ENCODE peak calls at places on chromosome 22, in seven cellular contexts. K is activated T-helper 1 cell treated with anti-CD3 and anti-CD28 coated beads, Interleukin-12 subunit alpha, Interleukin-12 subunit beta, Interleukin-2, Interleukin-4 antibody, amounts not matched to agents 30 ng/mL and 10 ng/mL and 1 ng/mL, durations not matched to agents 14 hours and 24 hours and 36 hours; F is mesothelial cell of epicardium; Q is activated T-cell treated with anti-CD3 and anti-CD28 coated beads for 1 hour; A is ELR; X is HS-27A; V is retinal pigment epithelial cell. B is an unnamed sample.

GRCh38 chr22:44542561-44543222 is 44.7 kb upstream of the RTL6 start:
- DNase-seq in F (no peak), K (no peak), A (no peak), V (no peak), X (no peak), Q (no peak), B (no peak)

GRCh38 chr22:27113211-27114030 is 456.0 kb downstream of the MIAT start:
- DNase-seq in A (peak), K (no peak), V (peak), X (peak), Q (no peak), F (no peak), B (peak)

GRCh38 chr22:47053865-47054185 is 291.4 kb downstream of the TBC1D22A start:
- DNase-seq in F (no peak), Q (no peak), V (peak), X (no peak), K (no peak), A (peak), B (no peak)

GRCh38 chr22:45582236-45582954 is 79.7 kb downstream of the FBLN1 start:
- DNase-seq in F (no peak), Q (no peak), K (no peak), V (no peak), A (no peak), X (no peak), B (no peak)

GRCh38 chr22:29150701-29151100 is 55.0 kb upstream of the EMID1 start:
- DNase-seq in Q (no peak), A (no peak), X (no peak), K (no peak), V (no peak), F (no peak), B (no peak)

GRCh38 chr22:19800761-19801244 is 40.2 kb downstream of the TBX1 start:
- DNase-seq in Q (no peak), F (no peak), X (no peak), V (no peak), A (peak), K (no peak), B (no peak)

GRCh38 chr22:39665229-39665628 is 94.7 kb downstream of the CACNA1I start:
- DNase-seq in K (no peak), X (no peak), Q (no peak), V (no peak), A (peak), F (no peak), B (no peak)

GRCh38 chr22:31753005-31753633 is 700 bp upstream of the DEPDC5 start:
- DNase-seq in K (no peak), X (no peak), Q (no peak), A (peak), V (no peak), F (peak), B (no peak)

GRCh38 chr22:27269751-27270586 is 531.6 kb downstream of the MN1 start:
- DNase-seq in Q (no peak), V (no peak), K (no peak), X (no peak), F (no peak), A (no peak), B (no peak)

GRCh38 chr22:44443641-44444235 is 54.3 kb downstream of the RTL6 start:
- DNase-seq in K (no peak), Q (no peak), F (no peak), A (no peak), V (no peak), X (no peak), B (no peak)

GRCh38 chr22:45319319-45319675 is 9.6 kb downstream of the FAM118A start:
- DNase-seq in V (no peak), X (no peak), F (no peak), A (no peak), K (no peak), Q (no peak), B (no peak)

GRCh38 chr22:18136563-18137320 is 13.2 kb upstream of the USP18 start:
- DNase-seq in A (no peak), K (no peak), V (no peak), F (no peak), Q (no peak), X (no peak), B (no peak)

GRCh38 chr22:39654959-39655579 is 84.5 kb downstream of the CACNA1I start:
- DNase-seq in F (no peak), X (no peak), V (no peak), A (no peak), K (no peak), Q (no peak), B (no peak)

GRCh38 chr22:49944399-49944891 is 16.1 kb upstream of the PIM3 start:
- DNase-seq in Q (no peak), K (no peak), A (no peak), V (no peak), F (no peak), X (no peak), B (no peak)

GRCh38 chr22:19182472-19183157 is 4.1 kb upstream of the SLC25A1 start:
- DNase-seq in V (no peak), K (no peak), Q (no peak), X (no peak), F (no peak), A (no peak), B (no peak)

GRCh38 chr22:37269930-37270678 is 12.2 kb upstream of the CYTH4 start:
- DNase-seq in A (no peak), K (no peak), X (no peak), V (no peak), Q (no peak), F (no peak), B (no peak)

GRCh38 chr22:27108425-27109114 is 451.2 kb downstream of the MIAT start:
- DNase-seq in V (no peak), Q (no peak), K (no peak), X (no peak), F (no peak), A (no peak), B (no peak)

GRCh38 chr22:28791841-28792490 is 8.4 kb downstream of the XBP1 start:
- DNase-seq in F (no peak), K (no peak), A (no peak), X (no peak), Q (no peak), V (no peak), B (no peak)

GRCh38 chr22:36644333-36644757 is 59.2 kb downstream of the CACNG2 start:
- DNase-seq in X (peak), V (peak), K (no peak), A (peak), F (peak), Q (no peak), B (peak)

GRCh38 chr22:43131773-43132501 is 11.3 kb downstream of the MCAT start:
- DNase-seq in V (no peak), F (no peak), K (no peak), X (no peak), Q (no peak), A (no peak), B (no peak)

GRCh38 chr22:38467438-38467903 is 425 bp upstream of the KDELR3 start:
- DNase-seq in K (no peak), Q (no peak), F (no peak), X (no peak), V (no peak), A (no peak), B (no peak)

GRCh38 chr22:32331918-32332725 is 25.5 kb upstream of the RFPL3 start:
- DNase-seq in K (no peak), A (no peak), X (no peak), F (no peak), Q (no peak), V (no peak), B (no peak)

GRCh38 chr22:37400719-37401118 is 26.6 kb downstream of the ELFN2 start:
- DNase-seq in A (no peak), F (no peak), V (no peak), Q (no peak), X (no peak), K (no peak), B (no peak)

GRCh38 chr22:40637181-40638150 is 947 bp upstream of the MRTFA start:
- DNase-seq in V (no peak), Q (peak), X (no peak), F (no peak), A (peak), K (peak), B (no peak)

GRCh38 chr22:47547881-47548630 is 785.6 kb downstream of the TBC1D22A start:
- DNase-seq in Q (no peak), F (no peak), K (no peak), V (no peak), A (no peak), X (no peak), B (no peak)

B was measured in epithelial cell of proximal tubule.